ENCODE peak calls at places on chromosomes 12 and 14, in ten cellular contexts. One of them, this sample, is unnamed.

GRCh38 chr14:104253223-104253822 is 114.9 kb downstream of the KIF26A start:
- ATAC-seq in PC-3: no peak
- ATAC-seq in A549: no peak
- ATAC-seq in lung: no peak
- ATAC-seq in psoas muscle: no peak
- ATAC-seq in lower lobe of right lung: no peak
- ATAC-seq in left lung: no peak
- ATAC-seq in RWPE2: peak; percentile 17
- ATAC-seq in heart left ventricle: no peak
- ATAC-seq in IMR-90: no peak
- ATAC-seq in this sample: no peak

GRCh38 chr12:31989987-31990386 is 30.8 kb downstream of the RESF1 start:
- ATAC-seq in PC-3: no peak
- ATAC-seq in A549: no peak
- ATAC-seq in lung: no peak
- ATAC-seq in psoas muscle: no peak
- ATAC-seq in lower lobe of right lung: no peak
- ATAC-seq in left lung: no peak
- ATAC-seq in RWPE2: peak; percentile 99
- ATAC-seq in heart left ventricle: no peak
- ATAC-seq in IMR-90: no peak
- ATAC-seq in this sample: no peak

GRCh38 chr14:102900631-102901571 is 21.6 kb upstream of the AMN start:
- ATAC-seq in PC-3: no peak
- ATAC-seq in A549: no peak
- ATAC-seq in lung: no peak
- ATAC-seq in psoas muscle: no peak
- ATAC-seq in lower lobe of right lung: peak; percentile 51
- ATAC-seq in left lung: peak; percentile 31
- ATAC-seq in RWPE2: no peak
- ATAC-seq in heart left ventricle: peak; percentile 65
- ATAC-seq in IMR-90: no peak
- ATAC-seq in this sample: no peak

GRCh38 chr12:12716151-12716844 is 870 bp upstream of the CDKN1B start:
- ATAC-seq in PC-3: no peak
- ATAC-seq in A549: peak; percentile 2
- ATAC-seq in lung: no peak
- ATAC-seq in psoas muscle: no peak
- ATAC-seq in lower lobe of right lung: no peak
- ATAC-seq in left lung: no peak
- ATAC-seq in RWPE2: no peak
- ATAC-seq in heart left ventricle: no peak
- ATAC-seq in IMR-90: no peak
- ATAC-seq in this sample: no peak

GRCh38 chr14:77181124-77181602 is 435 bp upstream of the TMEM63C start:
- ATAC-seq in PC-3: no peak
- ATAC-seq in A549: peak; percentile 17
- ATAC-seq in lung: no peak
- ATAC-seq in psoas muscle: no peak
- ATAC-seq in lower lobe of right lung: no peak
- ATAC-seq in left lung: peak; percentile 15
- ATAC-seq in RWPE2: peak; percentile 22
- ATAC-seq in heart left ventricle: no peak
- ATAC-seq in IMR-90: no peak
- ATAC-seq in this sample: no peak

GRCh38 chr12:106020736-106021135 is 118.0 kb downstream of the NUAK1 start:
- ATAC-seq in PC-3: no peak
- ATAC-seq in A549: no peak
- ATAC-seq in lung: no peak
- ATAC-seq in psoas muscle: no peak
- ATAC-seq in lower lobe of right lung: peak; percentile 75
- ATAC-seq in left lung: peak; percentile 84
- ATAC-seq in RWPE2: no peak
- ATAC-seq in heart left ventricle: no peak
- ATAC-seq in IMR-90: peak; percentile 27
- ATAC-seq in this sample: no peak

GRCh38 chr12:125687403-125687802 is 622.2 kb downstream of the AACS start:
- ATAC-seq in PC-3: no peak
- ATAC-seq in A549: no peak
- ATAC-seq in lung: no peak
- ATAC-seq in psoas muscle: no peak
- ATAC-seq in lower lobe of right lung: no peak
- ATAC-seq in left lung: no peak
- ATAC-seq in RWPE2: no peak
- ATAC-seq in heart left ventricle: no peak
- ATAC-seq in IMR-90: no peak
- ATAC-seq in this sample: no peak

GRCh38 chr12:66247741-66248140 is 54.6 kb upstream of the HELB start:
- ATAC-seq in PC-3: no peak
- ATAC-seq in A549: no peak
- ATAC-seq in lung: no peak
- ATAC-seq in psoas muscle: no peak
- ATAC-seq in lower lobe of right lung: no peak
- ATAC-seq in left lung: no peak
- ATAC-seq in RWPE2: no peak
- ATAC-seq in heart left ventricle: no peak
- ATAC-seq in IMR-90: no peak
- ATAC-seq in this sample: no peak

GRCh38 chr12:29545102-29545467 is 47.6 kb upstream of the OVCH1 start:
- ATAC-seq in PC-3: no peak
- ATAC-seq in A549: no peak
- ATAC-seq in lung: no peak
- ATAC-seq in psoas muscle: no peak
- ATAC-seq in lower lobe of right lung: no peak
- ATAC-seq in left lung: no peak
- ATAC-seq in RWPE2: no peak
- ATAC-seq in heart left ventricle: no peak
- ATAC-seq in IMR-90: no peak
- ATAC-seq in this sample: no peak

GRCh38 chr14:39267592-39268112 is 33.9 kb downstream of the MIA2 start:
- ATAC-seq in PC-3: no peak
- ATAC-seq in A549: peak; percentile 16
- ATAC-seq in lung: no peak
- ATAC-seq in psoas muscle: no peak
- ATAC-seq in lower lobe of right lung: no peak
- ATAC-seq in left lung: peak; percentile 7
- ATAC-seq in RWPE2: no peak
- ATAC-seq in heart left ventricle: no peak
- ATAC-seq in IMR-90: no peak
- ATAC-seq in this sample: no peak

GRCh38 chr12:12673296-12673695 is 22.7 kb downstream of the GPR19 start:
- ATAC-seq in PC-3: peak; percentile 50
- ATAC-seq in A549: no peak
- ATAC-seq in lung: no peak
- ATAC-seq in psoas muscle: no peak
- ATAC-seq in lower lobe of right lung: no peak
- ATAC-seq in left lung: no peak
- ATAC-seq in RWPE2: no peak
- ATAC-seq in heart left ventricle: no peak
- ATAC-seq in IMR-90: no peak
- ATAC-seq in this sample: no peak

DNA sequence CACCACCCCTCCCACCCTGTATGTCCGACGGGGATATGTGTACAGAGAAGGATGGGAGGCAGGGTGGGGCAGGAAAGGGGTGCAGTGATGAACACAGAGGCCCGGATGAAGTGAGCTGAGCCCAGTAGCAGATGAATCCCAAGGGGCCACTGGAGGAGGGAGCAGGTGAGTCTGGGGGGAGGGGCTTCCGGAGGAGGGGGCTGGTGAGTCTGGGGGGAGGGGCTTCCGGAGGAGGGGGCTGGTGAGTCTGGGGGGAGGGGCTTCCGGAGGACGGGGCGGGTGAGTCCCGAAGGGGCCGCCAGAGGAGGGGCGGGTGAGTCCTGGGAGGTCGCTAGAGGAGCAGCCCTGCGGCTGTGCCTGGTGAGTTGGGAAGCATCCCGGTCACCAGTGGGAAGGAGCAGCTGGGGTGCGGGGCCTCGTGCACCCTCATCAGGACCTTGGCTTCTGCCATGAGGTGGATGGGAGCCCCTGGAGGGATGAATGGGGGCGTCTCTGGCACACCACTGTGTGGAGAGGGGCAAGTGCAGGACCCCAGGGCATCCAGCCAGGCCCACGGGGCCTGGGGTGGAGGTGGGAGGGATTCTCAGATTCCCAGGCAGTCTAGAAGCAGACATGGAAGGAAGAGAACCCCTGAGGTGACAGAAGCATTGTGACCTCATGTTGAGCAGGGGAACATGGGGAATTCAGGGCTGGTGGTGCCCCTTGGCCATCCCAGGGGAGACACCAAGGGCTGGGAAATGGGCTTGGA is 14.0 kb downstream of the BEGAIN start:
- ATAC-seq in PC-3: no peak
- ATAC-seq in A549: no peak
- ATAC-seq in lung: no peak
- ATAC-seq in psoas muscle: no peak
- ATAC-seq in lower lobe of right lung: no peak
- ATAC-seq in left lung: no peak
- ATAC-seq in RWPE2: no peak
- ATAC-seq in heart left ventricle: no peak
- ATAC-seq in IMR-90: no peak
- ATAC-seq in this sample: no peak
- H3K4me1 ChIP-seq in PC-3: no peaks in the 10 kb centered on the region
- H3K4me1 ChIP-seq in A549: no peaks in the 10 kb centered on the region
- H3K4me1 ChIP-seq in lung: peaks cover 6% of the 10 kb centered on the region
- H3K4me1 ChIP-seq in psoas muscle: peaks cover 5% of the 10 kb centered on the region
- H3K4me1 ChIP-seq in lower lobe of right lung: peaks cover 5% of the 10 kb centered on the region
- H3K4me1 ChIP-seq in left lung: no peaks in the 10 kb centered on the region
- H3K4me1 ChIP-seq in RWPE2: no peaks in the 10 kb centered on the region
- H3K4me1 ChIP-seq in heart left ventricle: no peaks in the 10 kb centered on the region
- H3K4me1 ChIP-seq in IMR-90: peaks cover 3% of the 10 kb centered on the region
- H3K4me1 ChIP-seq in this sample: peaks cover 16% of the 10 kb centered on the region

DNA sequence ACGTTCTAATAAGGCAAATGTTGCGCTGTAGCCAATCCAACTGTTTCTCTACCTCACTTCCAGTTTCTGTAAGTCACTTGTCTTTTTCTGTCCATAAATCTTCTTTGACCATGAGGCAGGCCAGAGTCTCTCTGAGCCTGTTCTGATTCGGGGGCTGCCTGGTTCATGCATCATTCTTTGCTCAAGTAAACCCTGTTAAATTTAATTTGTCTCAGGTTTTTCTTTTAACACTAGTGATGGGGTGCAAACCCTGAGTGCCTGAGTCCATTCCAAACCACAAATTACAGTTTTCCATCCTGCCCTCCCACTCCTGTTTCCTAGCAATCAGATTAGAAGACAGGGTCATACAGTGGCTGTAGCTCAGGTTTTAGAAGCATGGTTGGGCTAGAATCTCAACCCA is 41.9 kb downstream of the VWF start:
- ATAC-seq in PC-3: no peak
- ATAC-seq in A549: no peak
- ATAC-seq in lung: no peak
- ATAC-seq in psoas muscle: no peak
- ATAC-seq in lower lobe of right lung: no peak
- ATAC-seq in left lung: no peak
- ATAC-seq in RWPE2: no peak
- ATAC-seq in heart left ventricle: no peak
- ATAC-seq in IMR-90: no peak
- ATAC-seq in this sample: no peak
- H3K4me1 ChIP-seq in PC-3: peaks cover 25% of the 10 kb centered on the region
- H3K4me1 ChIP-seq in A549: peaks cover 14% of the 10 kb centered on the region
- H3K4me1 ChIP-seq in lung: peaks cover 9% of the 10 kb centered on the region
- H3K4me1 ChIP-seq in psoas muscle: no peaks in the 10 kb centered on the region
- H3K4me1 ChIP-seq in lower lobe of right lung: peaks cover 42% of the 10 kb centered on the region
- H3K4me1 ChIP-seq in left lung: peaks cover 14% of the 10 kb centered on the region
- H3K4me1 ChIP-seq in RWPE2: peaks cover 13% of the 10 kb centered on the region
- H3K4me1 ChIP-seq in heart left ventricle: peaks cover 58% of the 10 kb centered on the region
- H3K4me1 ChIP-seq in IMR-90: peaks cover 18% of the 10 kb centered on the region
- H3K4me1 ChIP-seq in this sample: peaks cover 30% of the 10 kb centered on the region

GRCh38 chr14:69091695-69092094 is 61.2 kb downstream of the DCAF5 start:
- ATAC-seq in PC-3: no peak
- ATAC-seq in A549: no peak
- ATAC-seq in lung: no peak
- ATAC-seq in psoas muscle: no peak
- ATAC-seq in lower lobe of right lung: no peak
- ATAC-seq in left lung: no peak
- ATAC-seq in RWPE2: no peak
- ATAC-seq in heart left ventricle: no peak
- ATAC-seq in IMR-90: no peak
- ATAC-seq in this sample: no peak
- H3K4me1 ChIP-seq in PC-3: peaks cover 12% of the 10 kb centered on the region
- H3K4me1 ChIP-seq in A549: peaks cover 24% of the 10 kb centered on the region
- H3K4me1 ChIP-seq in lung: peaks cover 6% of the 10 kb centered on the region
- H3K4me1 ChIP-seq in psoas muscle: peaks cover 15% of the 10 kb centered on the region
- H3K4me1 ChIP-seq in lower lobe of right lung: peaks cover 25% of the 10 kb centered on the region
- H3K4me1 ChIP-seq in left lung: no peaks in the 10 kb centered on the region
- H3K4me1 ChIP-seq in RWPE2: peaks cover 31% of the 10 kb centered on the region
- H3K4me1 ChIP-seq in heart left ventricle: peaks cover 20% of the 10 kb centered on the region
- H3K4me1 ChIP-seq in IMR-90: peaks cover 20% of the 10 kb centered on the region
- H3K4me1 ChIP-seq in this sample: peaks cover 78% of the 10 kb centered on the region

GRCh38 chr12:96225003-96225855 is 31.1 kb downstream of the ELK3 start:
- ATAC-seq in PC-3: no peak
- ATAC-seq in A549: no peak
- ATAC-seq in lung: no peak
- ATAC-seq in psoas muscle: no peak
- ATAC-seq in lower lobe of right lung: no peak
- ATAC-seq in left lung: no peak
- ATAC-seq in RWPE2: no peak
- ATAC-seq in heart left ventricle: no peak
- ATAC-seq in IMR-90: no peak
- ATAC-seq in this sample: no peak

GRCh38 chr12:96227365-96228106 is 33.4 kb downstream of the ELK3 start:
- ATAC-seq in PC-3: no peak
- ATAC-seq in A549: no peak
- ATAC-seq in lung: peak; percentile 16
- ATAC-seq in psoas muscle: no peak
- ATAC-seq in lower lobe of right lung: no peak
- ATAC-seq in left lung: no peak
- ATAC-seq in RWPE2: no peak
- ATAC-seq in heart left ventricle: no peak
- ATAC-seq in IMR-90: no peak
- ATAC-seq in this sample: no peak

GRCh38 chr12:96226401-96226800 is 32.2 kb downstream of the ELK3 start:
- ATAC-seq in PC-3: no peak
- ATAC-seq in A549: no peak
- ATAC-seq in lung: no peak
- ATAC-seq in psoas muscle: no peak
- ATAC-seq in lower lobe of right lung: no peak
- ATAC-seq in left lung: no peak
- ATAC-seq in RWPE2: no peak
- ATAC-seq in heart left ventricle: no peak
- ATAC-seq in IMR-90: no peak
- ATAC-seq in this sample: no peak

GRCh38 chr12:96226801-96227348 is 32.7 kb downstream of the ELK3 start:
- ATAC-seq in PC-3: no peak
- ATAC-seq in A549: no peak
- ATAC-seq in lung: no peak
- ATAC-seq in psoas muscle: no peak
- ATAC-seq in lower lobe of right lung: no peak
- ATAC-seq in left lung: no peak
- ATAC-seq in RWPE2: no peak
- ATAC-seq in heart left ventricle: no peak
- ATAC-seq in IMR-90: no peak
- ATAC-seq in this sample: no peak

DNA sequence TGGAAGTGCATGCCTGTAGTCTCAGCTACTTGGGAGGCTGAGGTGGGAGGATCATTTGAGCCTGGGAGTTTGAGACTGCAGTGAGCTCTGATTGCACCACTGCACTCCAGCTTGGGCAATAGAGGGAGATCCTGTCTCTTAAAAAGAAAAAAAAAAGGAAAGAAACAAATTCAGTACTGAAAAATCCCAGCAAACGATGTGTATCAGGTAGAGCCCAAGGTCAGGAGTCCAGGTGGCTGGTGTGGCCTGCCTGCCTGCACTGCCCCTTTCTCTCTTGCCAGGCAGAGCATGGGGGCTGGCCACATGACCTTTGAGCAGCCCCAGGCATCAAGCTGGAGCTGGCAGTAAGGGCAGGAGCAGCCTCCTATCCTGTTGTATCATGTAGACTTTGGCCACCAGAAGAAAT is 31.8 kb downstream of the ELK3 start:
- ATAC-seq in PC-3: no peak
- ATAC-seq in A549: no peak
- ATAC-seq in lung: no peak
- ATAC-seq in psoas muscle: no peak
- ATAC-seq in lower lobe of right lung: no peak
- ATAC-seq in left lung: no peak
- ATAC-seq in RWPE2: no peak
- ATAC-seq in heart left ventricle: no peak
- ATAC-seq in IMR-90: no peak
- ATAC-seq in this sample: no peak
- H3K4me1 ChIP-seq in PC-3: peaks cover 4% of the 10 kb centered on the region
- H3K4me1 ChIP-seq in A549: peaks cover 13% of the 10 kb centered on the region
- H3K4me1 ChIP-seq in lung: peaks cover 1% of the 10 kb centered on the region
- H3K4me1 ChIP-seq in psoas muscle: no peaks in the 10 kb centered on the region
- H3K4me1 ChIP-seq in lower lobe of right lung: peaks cover 36% of the 10 kb centered on the region
- H3K4me1 ChIP-seq in left lung: no peaks in the 10 kb centered on the region
- H3K4me1 ChIP-seq in RWPE2: peaks cover 28% of the 10 kb centered on the region
- H3K4me1 ChIP-seq in heart left ventricle: peaks cover 38% of the 10 kb centered on the region
- H3K4me1 ChIP-seq in IMR-90: peaks cover 4% of the 10 kb centered on the region
- H3K4me1 ChIP-seq in this sample: peaks cover 52% of the 10 kb centered on the region